ENCODE peak calls at places on chromosomes 3 and 15, in seven cellular contexts. D, L, K, F, G, M and R are unnamed samples.

GRCh38 chr15:69034352-69034751 is 19.9 kb downstream of the NOX5 start:
- DNase-seq in K (no peak), G (no peak), D (peak; percentile 68), F (no peak), M (peak; percentile 85), L (no peak), R (peak; percentile 81)

GRCh38 chr3:46996689-46997452 is 17.4 kb downstream of the NBEAL2 start:
- DNase-seq in K (no peak), L (no peak), F (no peak), M (no peak), G (peak; percentile 65), D (peak; percentile 14), R (no peak)

GRCh38 chr15:64596701-64597468 is 136.5 kb downstream of the ZNF609 start:
- DNase-seq in L (peak; percentile 10), K (no peak), D (peak; percentile 79), G (no peak), M (peak; percentile 25), F (peak; percentile 30), R (no peak)

GRCh38 chr3:171446801-171447578 is 13.2 kb downstream of the TNIK start:
- DNase-seq in M (no peak), K (no peak), F (no peak), D (no peak), G (no peak), L (no peak), R (no peak)

GRCh38 chr3:57971975-57972374 is 36.2 kb upstream of the FLNB start:
- DNase-seq in M (no peak), F (no peak), G (peak; percentile 88), L (peak; percentile 57), D (no peak), K (no peak), R (no peak)

GRCh38 chr15:29821416-29822099 is 710 bp downstream of the TJP1 start:
- DNase-seq in M (no peak), K (peak; percentile 75), D (peak; percentile 89), F (no peak), G (peak; percentile 94), L (peak; percentile 83), R (no peak)

GRCh38 chr15:70234256-70234965 is 136.7 kb upstream of the TLE3 start:
- DNase-seq in L (no peak), D (peak; percentile 74), K (no peak), F (no peak), G (peak; percentile 14), M (no peak), R (no peak)

GRCh38 chr3:15557511-15557946 is 36.0 kb upstream of the COLQ start:
- DNase-seq in G (no peak), D (peak; percentile 86), K (no peak), M (peak; percentile 80), L (peak; percentile 35), F (peak; percentile 49), R (peak; percentile 70)

GRCh38 chr3:6825527-6825926 is 35.4 kb upstream of the GRM7 start:
- DNase-seq in L (no peak), M (no peak), D (no peak), G (no peak), F (no peak), K (no peak), R (no peak)

GRCh38 chr3:191051037-191051436 is 148.0 kb upstream of the OSTN start:
- DNase-seq in F (no peak), K (no peak), M (peak; percentile 26), D (peak; percentile 56), G (no peak), L (no peak), R (peak; percentile 19)

GRCh38 chr3:159586587-159587202 is 401.9 kb upstream of the IL12A start:
- DNase-seq in L (no peak), F (no peak), G (no peak), K (no peak), D (peak; percentile 80), M (peak; percentile 9), R (peak; percentile 29)

GRCh38 chr15:64856429-64857145 is 14.9 kb downstream of the PLEKHO2 start:
- DNase-seq in G (no peak), F (no peak), L (peak; percentile 38), K (peak; percentile 62), M (no peak), D (peak; percentile 57), R (no peak)

GRCh38 chr15:36497903-36498302 is 81.5 kb upstream of the CDIN1 start:
- DNase-seq in G (no peak), M (no peak), K (no peak), L (no peak), D (peak; percentile 13), F (no peak), R (peak; percentile 11)

DNA sequence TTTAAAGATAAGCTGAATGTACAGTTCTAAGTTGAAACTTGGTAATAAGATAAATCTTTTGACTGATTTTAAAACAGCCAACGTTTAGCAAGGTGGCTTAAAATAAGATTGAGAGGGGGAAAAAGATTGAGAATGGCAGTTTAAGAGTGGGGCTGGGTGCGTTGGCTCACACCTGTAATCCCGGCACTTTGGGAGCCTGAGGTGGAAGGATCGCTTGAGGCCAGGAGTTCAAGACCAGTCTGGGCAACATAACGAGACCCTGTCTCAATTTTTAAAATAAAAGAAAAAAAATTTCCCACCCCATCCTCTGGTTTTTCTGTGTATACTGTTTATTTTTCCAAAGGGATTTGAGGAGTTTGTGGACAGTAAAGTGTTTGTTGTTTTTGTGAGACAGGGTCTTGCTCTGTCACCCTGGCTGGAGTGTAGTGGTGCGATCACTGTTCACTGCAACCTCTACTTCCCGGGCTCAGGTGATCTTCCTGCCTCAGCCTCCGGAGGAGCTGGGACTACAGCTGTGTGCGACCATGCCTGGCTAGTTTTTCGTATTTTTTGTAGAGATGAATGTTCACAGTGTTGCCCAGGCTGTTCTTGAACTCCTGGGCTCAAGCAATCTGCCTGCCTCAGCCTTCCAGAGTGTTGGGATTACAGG is 3.0 kb downstream of the MAPK6 start:
- DNase-seq in D (no peak), G (no peak), K (no peak), L (no peak), M (no peak), F (no peak), R (no peak)
- H3K4me3 ChIP-seq in D (peak overlapping the region; percentile 78), G (peak overlapping the region; percentile 75), K (no peak overlapping the region), L (peak overlapping the region; percentile 70), M (peak overlapping the region; percentile 84), F (no peak overlapping the region), R (peak overlapping the region; percentile 8)

DNA sequence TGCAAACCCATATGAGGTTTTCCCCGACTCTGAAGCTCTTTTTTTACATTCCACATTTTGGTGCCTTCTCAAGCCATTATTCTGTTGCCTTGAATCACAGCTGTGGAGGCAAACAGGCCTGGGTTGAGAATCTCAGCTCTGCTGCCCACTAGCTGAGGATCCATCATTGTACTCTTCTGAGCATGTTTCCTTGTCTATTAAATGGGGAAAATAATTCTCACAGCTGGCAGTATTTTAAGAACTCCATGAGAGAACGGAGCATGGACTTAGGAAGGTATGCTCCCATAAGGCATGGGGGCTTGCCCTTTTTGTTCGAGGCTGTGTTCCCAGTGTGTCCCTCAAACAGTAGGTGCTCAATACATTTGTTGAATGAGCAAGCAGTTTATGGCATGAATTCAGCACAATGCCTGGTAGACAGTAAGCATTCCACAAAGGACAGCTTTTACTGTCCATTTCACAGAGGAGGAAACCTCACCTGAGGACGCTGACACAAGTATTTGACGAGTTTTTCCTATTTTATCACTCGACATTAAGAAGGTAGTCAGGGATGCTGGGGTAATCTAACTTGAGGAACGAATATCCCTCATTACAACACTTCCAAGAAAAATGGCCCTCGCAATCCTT is 2.2 kb upstream of the PTPRG start:
- DNase-seq in D (peak; percentile 67), K (no peak), M (no peak), G (no peak), F (no peak), L (no peak), R (no peak)
- TF ChIP-seq CTCF in D (peak; percentile 68), K (peak; percentile 34), M (no peak), G (no peak), F (no peak), L (no peak), R (peak; percentile 34)

GRCh38 chr15:89414571-89414970 is 79.9 kb upstream of the POLG start:
- DNase-seq in G (no peak), K (no peak), D (no peak), L (no peak), F (no peak), M (no peak), R (no peak)

GRCh38 chr15:89419370-89419984 is 76.9 kb downstream of the RHCG start:
- DNase-seq in M (peak; percentile 71), K (peak; percentile 40), G (no peak), L (peak; percentile 36), F (peak; percentile 65), D (peak; percentile 62), R (no peak)

GRCh38 chr15:89417206-89417725 is 79.1 kb downstream of the RHCG start:
- DNase-seq in M (no peak), G (no peak), D (no peak), L (no peak), K (no peak), F (no peak), R (no peak)

GRCh38 chr15:89413877-89414276 is 79.3 kb upstream of the POLG start:
- DNase-seq in F (no peak), D (no peak), K (no peak), L (no peak), G (no peak), M (no peak), R (no peak)

DNA sequence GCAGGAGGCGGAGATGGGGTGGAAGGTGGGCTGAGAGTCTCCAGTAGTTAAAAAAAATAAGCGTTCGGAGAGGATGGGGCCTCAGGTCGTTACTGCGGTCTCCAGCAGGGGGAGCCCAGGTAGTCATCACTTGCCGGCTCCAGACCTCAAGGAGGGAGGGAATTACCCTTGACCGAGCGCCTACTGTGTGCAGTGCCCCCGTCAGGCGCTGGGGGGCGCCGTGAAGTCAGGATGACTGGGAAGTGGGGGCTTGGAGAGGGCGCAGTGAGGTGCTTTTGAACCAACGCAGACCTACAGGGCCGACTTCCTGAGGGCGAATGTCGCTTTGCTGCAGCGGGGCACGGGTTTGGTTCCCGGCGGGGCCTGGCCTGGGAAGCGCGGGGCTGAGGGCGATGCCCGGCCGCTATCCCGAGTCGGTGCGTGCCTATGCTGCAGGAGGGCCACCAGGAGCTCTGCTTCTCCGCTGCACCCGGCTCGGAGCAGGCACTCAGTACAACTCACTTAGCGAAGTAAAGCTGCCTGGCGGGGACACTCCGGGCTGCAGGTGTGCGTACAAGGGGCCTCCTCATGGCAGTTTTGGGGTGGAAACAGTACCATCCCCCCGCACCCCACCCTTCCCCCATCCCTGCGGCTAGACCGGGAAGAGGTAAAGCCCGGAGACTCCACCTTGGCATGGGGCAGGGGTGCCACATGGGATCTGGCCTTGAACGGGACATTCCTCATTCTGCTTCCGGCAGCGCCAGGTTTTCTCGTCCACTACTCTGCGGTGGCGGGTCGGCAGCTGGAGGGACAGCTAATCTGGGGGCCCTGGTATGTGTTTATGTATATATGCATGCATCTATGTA is 79.8 kb downstream of the RHCG start:
- DNase-seq in G (no peak), F (peak; percentile 78), D (peak; percentile 75), M (peak; percentile 88), L (peak; percentile 30), K (no peak), R (no peak)
- H3K4me3 ChIP-seq in G (no peak overlapping the region), F (no peak overlapping the region), D (no peak overlapping the region), M (no peak overlapping the region), L (no peak overlapping the region), K (no peak overlapping the region), R (no peak overlapping the region)

DNA sequence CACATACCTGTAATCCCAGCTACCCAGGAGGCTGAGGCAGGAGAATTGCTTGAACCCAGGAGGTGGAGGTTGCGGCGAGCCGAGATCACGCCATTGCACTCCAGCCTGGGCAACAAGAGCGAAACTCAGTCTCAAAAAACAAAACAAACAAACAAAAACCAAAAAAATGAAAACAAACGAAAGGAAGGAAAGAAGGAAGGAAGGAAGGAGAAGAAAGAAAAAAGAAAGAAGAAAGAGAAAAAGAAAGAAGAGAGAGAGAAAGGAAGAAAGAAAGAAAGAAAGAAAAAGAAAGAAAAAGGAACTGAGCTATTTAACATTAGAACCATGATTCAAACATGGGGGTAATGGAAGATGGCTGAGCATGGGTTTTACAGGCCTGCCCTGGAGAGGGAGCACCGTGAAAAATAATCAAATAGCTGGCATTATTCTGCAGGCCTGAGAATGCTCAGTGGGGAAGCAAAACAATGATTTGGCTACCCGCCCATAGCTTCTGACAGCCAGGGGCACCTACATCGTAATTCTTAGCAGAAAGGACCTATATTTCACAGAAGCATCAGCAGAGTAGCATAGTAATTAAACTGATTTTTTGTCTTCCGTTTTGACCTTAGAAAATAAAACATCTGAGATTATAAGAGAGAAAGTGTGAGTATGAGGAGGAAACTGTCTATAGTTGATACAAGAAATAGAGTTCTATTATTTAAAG is 37.7 kb downstream of the BFSP2 start:
- DNase-seq in D (peak; percentile 51), G (no peak), M (no peak), F (no peak), L (no peak), K (no peak), R (no peak)
- TF ChIP-seq CTCF in D (peak; percentile 40), G (no peak), M (no peak), F (no peak), L (no peak), K (peak; percentile 16), R (peak; percentile 29)